ENCODE peak calls at places on chromosome 17, in four cellular contexts. One of them, this sample, is unnamed.

GRCh38 chr17:16911141-16911937 is 60.6 kb downstream of the TNFRSF13B start:
- DNase-seq in suprapubic skin: no peak
- DNase-seq in fibroblast of mammary gland: no peak
- DNase-seq in GM23338: no peak
- DNase-seq in this sample: no peak

GRCh38 chr17:16948587-16949376 is 23.1 kb downstream of the TNFRSF13B start:
- DNase-seq in suprapubic skin: no peak
- DNase-seq in fibroblast of mammary gland: no peak
- DNase-seq in GM23338: no peak
- DNase-seq in this sample: no peak

GRCh38 chr17:30922235-30922993 is 669 bp downstream of the ADAP2 start:
- DNase-seq in suprapubic skin: peak; percentile 62
- DNase-seq in fibroblast of mammary gland: no peak
- DNase-seq in GM23338: peak; percentile 66
- DNase-seq in this sample: no peak

GRCh38 chr17:63631626-63632025 is 9.4 kb downstream of the MAP3K3 start:
- DNase-seq in suprapubic skin: no peak
- DNase-seq in fibroblast of mammary gland: no peak
- DNase-seq in GM23338: peak; percentile 19
- DNase-seq in this sample: no peak

GRCh38 chr17:6474376-6474775 is 30.1 kb downstream of the PIMREG start:
- DNase-seq in suprapubic skin: no peak
- DNase-seq in fibroblast of mammary gland: no peak
- DNase-seq in GM23338: no peak
- DNase-seq in this sample: no peak

GRCh38 chr17:77126519-77126918 is 14.2 kb upstream of the SEC14L1 start:
- DNase-seq in suprapubic skin: no peak
- DNase-seq in fibroblast of mammary gland: no peak
- DNase-seq in GM23338: no peak
- DNase-seq in this sample: no peak

GRCh38 chr17:1998426-1998784 is 26.7 kb downstream of the RTN4RL1 start:
- DNase-seq in suprapubic skin: peak; percentile 64
- DNase-seq in fibroblast of mammary gland: no peak
- DNase-seq in GM23338: peak; percentile 45
- DNase-seq in this sample: no peak

GRCh38 chr17:58809564-58809936 is 53.9 kb downstream of the PPM1E start:
- DNase-seq in suprapubic skin: no peak
- DNase-seq in fibroblast of mammary gland: no peak
- DNase-seq in GM23338: no peak
- DNase-seq in this sample: no peak

GRCh38 chr17:28878981-28879380 is 18.6 kb downstream of the FLOT2 start:
- DNase-seq in suprapubic skin: no peak
- DNase-seq in fibroblast of mammary gland: peak; percentile 33
- DNase-seq in GM23338: peak; percentile 95
- DNase-seq in this sample: no peak

GRCh38 chr17:76074390-76075363 is at the start of gene GALR2:
- DNase-seq in suprapubic skin: no peak
- DNase-seq in fibroblast of mammary gland: no peak
- DNase-seq in GM23338: peak; percentile 80
- DNase-seq in this sample: no peak

GRCh38 chr17:78798695-78799559 is 16.9 kb upstream of the CYTH1 start:
- DNase-seq in suprapubic skin: no peak
- DNase-seq in fibroblast of mammary gland: peak; percentile 35
- DNase-seq in GM23338: peak; percentile 27
- DNase-seq in this sample: no peak

GRCh38 chr17:19341641-19342610 is 20.6 kb downstream of the B9D1 start:
- DNase-seq in suprapubic skin: no peak
- DNase-seq in fibroblast of mammary gland: no peak
- DNase-seq in GM23338: peak; percentile 33
- DNase-seq in this sample: no peak

GRCh38 chr17:15883617-15884111 is 61.3 kb upstream of the ADORA2B start:
- DNase-seq in suprapubic skin: no peak
- DNase-seq in fibroblast of mammary gland: peak; percentile 92
- DNase-seq in GM23338: no peak
- DNase-seq in this sample: peak; percentile 67

GRCh38 chr17:50564916-50565315 is 4.4 kb downstream of the CACNA1G start:
- DNase-seq in suprapubic skin: peak; percentile 92
- DNase-seq in fibroblast of mammary gland: peak; percentile 76
- DNase-seq in GM23338: no peak
- DNase-seq in this sample: peak; percentile 45

GRCh38 chr17:77188084-77189066 is 47.6 kb downstream of the SEC14L1 start:
- DNase-seq in suprapubic skin: no peak
- DNase-seq in fibroblast of mammary gland: no peak
- DNase-seq in GM23338: no peak
- DNase-seq in this sample: no peak

GRCh38 chr17:43401293-43401692 is 2.5 kb downstream of the ARL4D start:
- DNase-seq in suprapubic skin: no peak
- DNase-seq in fibroblast of mammary gland: peak; percentile 90
- DNase-seq in GM23338: no peak
- DNase-seq in this sample: peak; percentile 51

GRCh38 chr17:74694081-74694480 is 18.6 kb downstream of the CD300LF start:
- DNase-seq in suprapubic skin: no peak
- DNase-seq in fibroblast of mammary gland: no peak
- DNase-seq in GM23338: no peak
- DNase-seq in this sample: no peak

GRCh38 chr17:75876190-75876937 is 2.0 kb downstream of the TRIM47 start:
- DNase-seq in suprapubic skin: no peak
- DNase-seq in fibroblast of mammary gland: no peak
- DNase-seq in GM23338: peak; percentile 80
- DNase-seq in this sample: no peak

GRCh38 chr17:55421179-55421934 is at the start of gene MMD:
- DNase-seq in suprapubic skin: peak; percentile 71
- DNase-seq in fibroblast of mammary gland: no peak
- DNase-seq in GM23338: peak; percentile 51
- DNase-seq in this sample: no peak

DNA sequence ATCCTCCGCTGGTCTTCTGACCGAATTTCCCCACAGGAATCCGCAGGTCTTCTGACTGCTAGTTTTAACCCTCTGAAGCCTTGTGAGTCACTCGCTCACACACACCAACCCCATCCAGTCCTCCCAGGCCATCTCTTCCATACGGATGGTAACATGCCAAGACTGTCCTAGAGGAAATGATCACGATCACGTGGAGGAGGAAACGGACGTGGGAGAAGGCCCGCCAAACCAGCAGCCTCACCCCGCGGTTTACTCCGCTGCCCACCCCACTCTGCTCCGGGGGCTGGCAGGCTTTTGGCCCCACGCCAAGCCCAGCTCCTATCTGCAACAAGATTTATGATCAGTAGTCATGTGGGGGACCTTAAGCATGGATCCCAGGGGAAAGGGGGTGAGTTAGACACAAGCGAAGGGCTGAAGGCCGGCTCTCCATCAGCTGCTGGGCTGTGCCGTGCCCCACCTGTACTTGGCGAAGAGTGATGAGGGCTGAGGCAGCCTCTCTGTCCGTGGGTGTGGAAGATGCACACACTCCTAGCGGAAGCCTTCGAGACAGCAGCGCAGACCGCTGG is 1.5 kb upstream of the FAAP100 start:
- DNase-seq in suprapubic skin: no peak
- DNase-seq in fibroblast of mammary gland: peak; percentile 99
- DNase-seq in GM23338: no peak
- DNase-seq in this sample: peak; percentile 89
- H3K4me3 ChIP-seq in suprapubic skin: peak overlapping the region; percentile 99
- H3K4me3 ChIP-seq in fibroblast of mammary gland: peak overlapping the region; percentile 78
- H3K4me3 ChIP-seq in GM23338: peak overlapping the region; percentile 99
- H3K4me3 ChIP-seq in this sample: peak overlapping the region; percentile 83

DNA sequence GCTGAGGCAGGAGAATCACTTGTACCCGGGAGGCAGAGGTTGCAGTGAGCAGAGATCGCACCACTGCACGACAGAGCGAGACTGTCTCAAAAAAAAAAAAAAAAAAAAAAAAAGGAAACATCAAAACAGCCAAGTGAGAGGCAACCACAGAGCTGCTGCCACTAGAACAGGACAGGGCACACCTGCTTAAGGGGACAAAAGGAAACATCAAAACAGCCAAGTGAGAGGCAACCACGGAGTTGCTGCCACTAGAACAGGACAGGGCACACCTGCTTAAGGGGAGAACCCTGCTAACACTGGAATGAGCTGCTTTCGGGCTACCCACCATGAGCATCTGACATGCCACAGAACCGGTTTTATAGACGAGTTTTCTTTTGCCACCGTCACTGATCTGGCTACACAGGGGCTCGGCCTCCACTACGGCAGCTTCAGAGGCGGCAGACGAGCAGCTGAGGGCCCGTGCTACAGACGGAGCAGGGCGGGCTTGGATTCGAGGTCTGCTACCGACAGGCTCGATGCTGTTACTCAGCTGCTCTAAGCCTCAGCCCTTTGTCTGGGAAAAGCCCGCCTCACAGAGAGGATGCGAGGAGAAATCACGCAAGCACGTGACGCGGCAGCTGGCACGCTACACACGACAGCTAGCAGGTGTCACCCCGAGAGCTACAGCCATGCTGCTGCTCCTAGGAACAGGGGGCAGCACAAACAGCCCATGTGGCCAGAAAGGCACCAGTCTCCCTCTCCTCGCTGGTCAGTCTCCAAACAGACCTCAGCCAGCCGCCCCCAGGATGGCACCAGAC is 2.0 kb downstream of the P4HB start:
- DNase-seq in suprapubic skin: no peak
- DNase-seq in fibroblast of mammary gland: peak; percentile 49
- DNase-seq in GM23338: no peak
- DNase-seq in this sample: no peak
- H3K4me3 ChIP-seq in suprapubic skin: peak overlapping the region; percentile 92
- H3K4me3 ChIP-seq in fibroblast of mammary gland: peak overlapping the region; percentile 92
- H3K4me3 ChIP-seq in GM23338: peak overlapping the region; percentile 88
- H3K4me3 ChIP-seq in this sample: peak overlapping the region; percentile 92

GRCh38 chr17:36641331-36641876 is 40.0 kb downstream of the MRM1 start:
- DNase-seq in suprapubic skin: no peak
- DNase-seq in fibroblast of mammary gland: no peak
- DNase-seq in GM23338: peak; percentile 76
- DNase-seq in this sample: no peak
- H3K4me3 ChIP-seq in suprapubic skin: peak overlapping the region; percentile 49
- H3K4me3 ChIP-seq in fibroblast of mammary gland: no peak overlapping the region
- H3K4me3 ChIP-seq in GM23338: peak overlapping the region; percentile 82
- H3K4me3 ChIP-seq in this sample: no peak overlapping the region

GRCh38 chr17:67200727-67201301 is 44.2 kb downstream of the HELZ start:
- DNase-seq in suprapubic skin: no peak
- DNase-seq in fibroblast of mammary gland: peak; percentile 28
- DNase-seq in GM23338: peak; percentile 58
- DNase-seq in this sample: no peak

GRCh38 chr17:67208232-67208631 is 36.8 kb downstream of the HELZ start:
- DNase-seq in suprapubic skin: no peak
- DNase-seq in fibroblast of mammary gland: no peak
- DNase-seq in GM23338: no peak
- DNase-seq in this sample: no peak

GRCh38 chr17:67203818-67204217 is 41.2 kb downstream of the HELZ start:
- DNase-seq in suprapubic skin: no peak
- DNase-seq in fibroblast of mammary gland: no peak
- DNase-seq in GM23338: no peak
- DNase-seq in this sample: no peak

GRCh38 chr17:67198131-67198530 is 46.9 kb downstream of the HELZ start:
- DNase-seq in suprapubic skin: no peak
- DNase-seq in fibroblast of mammary gland: no peak
- DNase-seq in GM23338: no peak
- DNase-seq in this sample: no peak

GRCh38 chr17:67202503-67202902 is 42.5 kb downstream of the HELZ start:
- DNase-seq in suprapubic skin: no peak
- DNase-seq in fibroblast of mammary gland: no peak
- DNase-seq in GM23338: no peak
- DNase-seq in this sample: no peak
- H3K4me3 ChIP-seq in suprapubic skin: no peak overlapping the region
- H3K4me3 ChIP-seq in fibroblast of mammary gland: no peak overlapping the region
- H3K4me3 ChIP-seq in GM23338: no peak overlapping the region
- H3K4me3 ChIP-seq in this sample: no peak overlapping the region

DNA sequence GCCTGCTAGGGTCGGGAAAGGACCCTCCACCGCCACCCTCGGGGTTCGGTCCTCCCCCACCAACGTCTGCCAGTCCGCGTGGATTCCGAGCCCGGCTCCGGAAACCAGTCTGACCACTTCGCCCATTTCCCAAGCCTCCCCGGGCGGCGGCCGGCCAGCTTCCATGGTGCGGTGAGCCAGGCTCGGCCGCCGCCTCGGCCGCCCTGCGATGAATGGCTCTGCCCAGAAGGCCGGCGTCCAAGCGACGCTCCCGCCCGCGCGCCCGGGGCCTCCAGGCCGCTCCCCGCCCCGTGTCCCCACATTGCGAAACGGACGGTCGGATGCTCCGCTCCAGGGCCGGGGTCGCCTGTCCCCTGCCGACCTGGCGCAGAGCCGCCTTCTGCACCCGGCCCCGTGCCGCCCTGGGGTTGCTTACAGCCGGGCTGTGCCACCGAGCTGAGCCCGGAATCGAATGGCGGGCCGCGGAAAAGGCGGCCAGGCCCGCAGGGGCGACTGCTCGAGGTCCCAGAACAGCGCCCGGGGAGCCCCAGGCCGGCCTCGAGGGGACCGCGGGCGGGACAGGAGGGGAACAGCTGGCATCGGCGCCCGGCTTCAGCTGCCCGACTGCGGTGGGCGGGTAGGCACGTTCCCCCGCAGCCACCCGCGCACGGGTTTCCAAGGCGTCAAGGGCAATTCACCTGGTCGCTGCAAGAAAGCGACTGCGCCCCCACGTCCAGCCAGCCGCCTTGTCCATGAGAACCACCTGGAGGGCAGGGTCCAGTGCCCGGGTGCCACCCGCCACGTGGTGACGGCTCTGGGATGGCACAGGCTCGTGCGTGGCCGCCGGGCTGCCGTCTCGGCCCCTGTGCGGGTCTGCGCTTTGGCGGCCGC is 18.3 kb upstream of the CBX8 start:
- DNase-seq in suprapubic skin: peak; percentile 74
- DNase-seq in fibroblast of mammary gland: no peak
- DNase-seq in GM23338: peak; percentile 60
- DNase-seq in this sample: no peak
- H3K4me3 ChIP-seq in suprapubic skin: peak overlapping the region; percentile 40
- H3K4me3 ChIP-seq in fibroblast of mammary gland: no peak overlapping the region
- H3K4me3 ChIP-seq in GM23338: peak overlapping the region; percentile 46
- H3K4me3 ChIP-seq in this sample: no peak overlapping the region

GRCh38 chr17:38925263-38925995 is at the start of gene LASP1NB:
- DNase-seq in suprapubic skin: no peak
- DNase-seq in fibroblast of mammary gland: peak; percentile 50
- DNase-seq in GM23338: peak; percentile 85
- DNase-seq in this sample: no peak
- H3K4me3 ChIP-seq in suprapubic skin: no peak within 1 kb of the TSS
- H3K4me3 ChIP-seq in fibroblast of mammary gland: no peak within 1 kb of the TSS
- H3K4me3 ChIP-seq in GM23338: peak within 1 kb of the TSS; percentile 37
- H3K4me3 ChIP-seq in this sample: no peak within 1 kb of the TSS

GRCh38 chr17:7889166-7889584 is 586 bp downstream of the CHD3 start:
- DNase-seq in suprapubic skin: peak; percentile 97
- DNase-seq in fibroblast of mammary gland: peak; percentile 96
- DNase-seq in GM23338: peak; percentile 62
- DNase-seq in this sample: peak; percentile 72
- H3K4me3 ChIP-seq in suprapubic skin: peak overlapping the region; percentile 92
- H3K4me3 ChIP-seq in fibroblast of mammary gland: peak overlapping the region; percentile 21
- H3K4me3 ChIP-seq in GM23338: no peak overlapping the region
- H3K4me3 ChIP-seq in this sample: peak overlapping the region; percentile 78

GRCh38 chr17:40347319-40348135 is 17.0 kb downstream of the GJD3 start:
- DNase-seq in suprapubic skin: no peak
- DNase-seq in fibroblast of mammary gland: no peak
- DNase-seq in GM23338: peak; percentile 72
- DNase-seq in this sample: no peak
- H3K4me3 ChIP-seq in suprapubic skin: peak overlapping the region; percentile 70
- H3K4me3 ChIP-seq in fibroblast of mammary gland: no peak overlapping the region
- H3K4me3 ChIP-seq in GM23338: peak overlapping the region; percentile 92
- H3K4me3 ChIP-seq in this sample: no peak overlapping the region